ENCODE peak calls at places on chromosomes 1 and 21, in six cellular contexts. N, R, M, A, I and C are unnamed samples.
A peak's percentile ranks its signal among the peaks of the same experiment; 100 is the strongest.

GRCh38 chr1:98920441-98921110 is 84.1 kb downstream of the PLPPR5 start:
- DNase-seq in N (no peak), R (no peak), M (no peak), A (no peak), I (no peak), C (no peak)

GRCh38 chr1:111989531-111990025 is at the start of gene KCND3:
- DNase-seq in N (peak; percentile 34), R (peak; percentile 17), M (peak; percentile 48), A (no peak), I (no peak), C (no peak)

GRCh38 chr1:42736152-42736551 is 3.9 kb downstream of the CLDN19 start:
- DNase-seq in N (no peak), R (no peak), M (no peak), A (no peak), I (no peak), C (no peak)

GRCh38 chr1:25699501-25700089 is 83.0 kb downstream of the MAN1C1 start:
- DNase-seq in N (no peak), R (no peak), M (peak; percentile 71), A (no peak), I (peak; percentile 66), C (no peak)

GRCh38 chr1:212655668-212656440 is 43.8 kb downstream of the BATF3 start:
- DNase-seq in N (no peak), R (no peak), M (no peak), A (no peak), I (no peak), C (no peak)

GRCh38 chr1:232110281-232111090 is 483.9 kb downstream of the DISC1 start:
- DNase-seq in N (no peak), R (no peak), M (no peak), A (no peak), I (no peak), C (no peak)

GRCh38 chr1:245098924-245099323 is 55.9 kb upstream of the KIF26B start:
- DNase-seq in N (no peak), R (no peak), M (no peak), A (no peak), I (no peak), C (no peak)

GRCh38 chr1:205477121-205477758 is 21.4 kb upstream of the BLACAT1 start:
- DNase-seq in N (no peak), R (no peak), M (no peak), A (no peak), I (no peak), C (no peak)

GRCh38 chr1:8552135-8552534 is 234.2 kb downstream of the SLC45A1 start:
- DNase-seq in N (no peak), R (no peak), M (no peak), A (no peak), I (no peak), C (no peak)

GRCh38 chr1:172390243-172390619 is 30.3 kb upstream of the C1orf105 start:
- DNase-seq in N (peak; percentile 60), R (no peak), M (no peak), A (no peak), I (no peak), C (no peak)

GRCh38 chr1:86846166-86846647 is 67.7 kb downstream of the SELENOF start:
- DNase-seq in N (no peak), R (peak; percentile 11), M (no peak), A (no peak), I (no peak), C (no peak)

GRCh38 chr1:33349778-33350610 is 29.1 kb upstream of the A3GALT2 start:
- DNase-seq in N (peak; percentile 83), R (no peak), M (peak; percentile 94), A (peak; percentile 90), I (peak; percentile 89), C (no peak)

GRCh38 chr1:5369223-5369622 is 623.0 kb downstream of the NPHP4 start:
- DNase-seq in N (no peak), R (no peak), M (no peak), A (no peak), I (no peak), C (no peak)

GRCh38 chr1:8189931-8190483 is 127.9 kb upstream of the SLC45A1 start:
- DNase-seq in N (no peak), R (no peak), M (no peak), A (no peak), I (no peak), C (no peak)

GRCh38 chr21:37166733-37167132 is 93.7 kb downstream of the TTC3 start:
- DNase-seq in N (peak; percentile 53), R (no peak), M (no peak), A (no peak), I (no peak), C (no peak)

GRCh38 chr1:204945565-204945977 is 74.9 kb downstream of the NFASC start:
- DNase-seq in N (no peak), R (no peak), M (no peak), A (no peak), I (no peak), C (no peak)

GRCh38 chr1:201024251-201024998 is 911 bp upstream of the KIF21B start:
- DNase-seq in N (no peak), R (no peak), M (no peak), A (no peak), I (no peak), C (no peak)

GRCh38 chr1:31880957-31881697 is 57.0 kb downstream of the PTP4A2 start:
- DNase-seq in N (no peak), R (no peak), M (no peak), A (peak; percentile 25), I (no peak), C (no peak)

GRCh38 chr1:6016191-6016865 is 24.1 kb upstream of the NPHP4 start:
- DNase-seq in N (no peak), R (no peak), M (no peak), A (no peak), I (no peak), C (no peak)

GRCh38 chr1:229642376-229642775 is 16.3 kb downstream of the URB2 start:
- DNase-seq in N (no peak), R (no peak), M (no peak), A (no peak), I (no peak), C (no peak)

GRCh38 chr21:45423968-45424853 is 19.2 kb downstream of the COL18A1 start:
- DNase-seq in N (no peak), R (no peak), M (peak; percentile 22), A (no peak), I (no peak), C (no peak)

GRCh38 chr1:115077984-115078330 is 11.3 kb downstream of the TSPAN2 start:
- DNase-seq in N (no peak), R (no peak), M (no peak), A (no peak), I (no peak), C (no peak)

GRCh38 chr1:15141933-15142647 is 11.5 kb upstream of the TMEM51 start:
- DNase-seq in N (peak; percentile 99), R (no peak), M (no peak), A (no peak), I (peak; percentile 35), C (no peak)

GRCh38 chr1:165896277-165896676 is 68.9 kb downstream of the UCK2 start:
- DNase-seq in N (no peak), R (no peak), M (peak; percentile 67), A (no peak), I (no peak), C (no peak)

GRCh38 chr1:26038904-26039303 is 7.0 kb downstream of the SLC30A2 start:
- DNase-seq in N (no peak), R (no peak), M (no peak), A (no peak), I (no peak), C (no peak)

GRCh38 chr1:174326278-174326677 is 121.5 kb upstream of the GPR52 start:
- DNase-seq in N (no peak), R (no peak), M (no peak), A (no peak), I (no peak), C (no peak)

GRCh38 chr21:43195131-43196021 is 26.6 kb downstream of the CRYAA start:
- DNase-seq in N (no peak), R (no peak), M (peak; percentile 60), A (no peak), I (no peak), C (no peak)

GRCh38 chr1:121519042-121519755 is 334.4 kb downstream of the SRGAP2C start:
- DNase-seq in N (peak; percentile 96), R (peak; percentile 57), M (peak; percentile 56), A (peak; percentile 82), I (peak; percentile 68), C (no peak)

GRCh38 chr1:12121212-12122000 is 45.4 kb upstream of the TNFRSF1B start:
- DNase-seq in N (no peak), R (no peak), M (no peak), A (no peak), I (no peak), C (no peak)

GRCh38 chr1:159800177-159800935 is 1.8 kb upstream of the FCRL6 start:
- DNase-seq in N (no peak), R (no peak), M (no peak), A (peak; percentile 87), I (no peak), C (no peak)

GRCh38 chr1:20399606-20400180 is 86.3 kb downstream of the CAMK2N1 start:
- DNase-seq in N (no peak), R (no peak), M (no peak), A (no peak), I (no peak), C (no peak)

GRCh38 chr1:2481885-2482284 is 5.8 kb downstream of the PLCH2 start:
- DNase-seq in N (no peak), R (no peak), M (no peak), A (no peak), I (no peak), C (no peak)

GRCh38 chr1:100736766-100737165 is 17.2 kb downstream of the VCAM1 start:
- DNase-seq in N (no peak), R (no peak), M (no peak), A (no peak), I (no peak), C (no peak)

GRCh38 chr1:168567007-168567406 is 9.4 kb upstream of the XCL1 start:
- DNase-seq in N (no peak), R (no peak), M (no peak), A (no peak), I (no peak), C (no peak)

GRCh38 chr1:28656335-28656734 is 7.9 kb downstream of the RNU11 start:
- DNase-seq in N (no peak), R (no peak), M (no peak), A (no peak), I (no peak), C (no peak)